ENCODE peak calls at places on chromosomes 1 and 21, in five cellular contexts. Y is IMR-90, Q is tibial artery, M is neural progenitor cell, W is ovary. L is an unnamed sample. For H3K27me3, the result is how much of the 10 kb centered on the place peaks cover.

GRCh38 chr1:94713472-94714141 is 106.5 kb upstream of the SLC44A3 start:
- DNase-seq in Y (peak), M (no peak), W (peak), Q (peak), L (peak)

GRCh38 chr1:235075121-235075954 is 53.3 kb downstream of the TOMM20 start:
- DNase-seq in Q (peak), M (no peak), W (peak), Y (peak), L (peak)

GRCh38 chr1:200468264-200469001 is 58.6 kb upstream of the ZNF281 start:
- DNase-seq in Y (peak), M (no peak), Q (no peak), W (no peak), L (no peak)

GRCh38 chr1:229119161-229119560 is 151.8 kb upstream of the RAB4A start:
- DNase-seq in W (no peak), Q (no peak), M (no peak), Y (no peak), L (no peak)

GRCh38 chr1:168087696-168088095 is 49.0 kb downstream of the GPR161 start:
- DNase-seq in M (no peak), Y (no peak), W (no peak), Q (no peak), L (no peak)

GRCh38 chr1:65141918-65142317 is 6.1 kb upstream of the AK4 start:
- DNase-seq in Y (no peak), Q (no peak), W (no peak), M (no peak), L (no peak)

GRCh38 chr1:99645699-99646531 is at the start of gene PALMD:
- DNase-seq in M (peak), Y (peak), Q (no peak), W (peak), L (peak)

GRCh38 chr1:14968251-14968812 is 185.2 kb upstream of the TMEM51 start:
- DNase-seq in M (peak), W (peak), Y (peak), Q (peak), L (peak)

GRCh38 chr1:197526736-197527371 is 248.4 kb downstream of the DENND1B start:
- DNase-seq in Y (peak), M (peak), W (no peak), Q (no peak), L (no peak)

GRCh38 chr1:26705788-26706237 is 10.0 kb downstream of the ARID1A start:
- DNase-seq in M (no peak), Q (no peak), W (no peak), Y (peak), L (no peak)

GRCh38 chr1:151157067-151157531 is 650 bp downstream of the TNFAIP8L2 start:
- DNase-seq in W (no peak), Q (no peak), Y (no peak), M (no peak), L (no peak)

GRCh38 chr21:41241341-41241740 is 73.4 kb downstream of the BACE2 start:
- DNase-seq in Q (no peak), M (no peak), Y (no peak), W (no peak), L (no peak)

GRCh38 chr1:8025671-8026144 is 401 bp downstream of the ERRFI1 start:
- DNase-seq in Q (no peak), Y (no peak), M (no peak), W (no peak), L (no peak)

GRCh38 chr1:8026153-8026975 is at the start of gene ERRFI1:
- DNase-seq in W (peak), M (peak), Q (peak), Y (peak), L (peak)

GRCh38 chr1:8027748-8028631 is 1.9 kb upstream of the ERRFI1 start:
- DNase-seq in Q (no peak), Y (peak), M (no peak), W (no peak), L (no peak)

GRCh38 chr1:8025061-8025670 is 943 bp downstream of the ERRFI1 start:
- DNase-seq in W (no peak), M (peak), Q (no peak), Y (no peak), L (no peak)

DNA sequence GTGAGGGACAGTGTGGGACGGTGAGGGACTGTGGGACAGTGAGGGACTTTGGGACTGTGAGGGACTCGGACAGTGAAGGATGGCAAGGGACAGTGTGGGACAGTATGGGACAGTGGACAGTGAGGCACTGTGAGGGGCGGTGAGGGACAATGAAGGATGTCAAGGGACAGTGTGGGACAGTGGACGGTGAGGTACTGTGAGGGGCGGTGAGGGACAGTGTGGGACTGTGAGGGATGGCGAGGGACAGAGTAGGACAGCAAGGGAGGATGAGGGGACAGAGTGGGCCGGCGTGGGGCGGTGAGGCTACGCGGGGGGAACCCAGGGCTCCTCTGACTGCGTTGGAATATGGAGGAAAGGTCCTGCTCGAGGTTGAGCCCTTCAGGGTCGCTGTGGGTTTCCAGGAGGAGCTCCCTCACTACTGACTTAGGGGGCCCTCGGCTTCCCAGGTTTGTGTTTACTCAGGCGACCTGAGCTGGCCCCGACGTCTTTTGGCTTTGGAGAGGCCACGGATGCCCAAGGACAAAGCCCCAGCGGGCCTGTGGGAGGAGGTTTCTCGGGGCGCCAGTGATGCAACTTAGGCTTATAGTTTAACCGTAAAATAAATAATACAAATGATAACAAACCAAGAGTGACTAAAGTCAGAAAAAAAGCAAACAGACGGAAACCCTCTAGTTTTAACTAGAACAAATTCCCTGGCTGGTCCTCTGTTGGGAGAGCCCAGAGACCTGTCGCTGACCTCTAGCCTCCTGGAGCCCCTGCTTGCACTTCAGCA is 1.1 kb upstream of the ERRFI1 start:
- DNase-seq in Q (peak), W (peak), Y (peak), M (peak), L (no peak)
- H3K27ac ChIP-seq in Q (peak), W (peak), Y (peak), M (no peak), L (peak)

DNA sequence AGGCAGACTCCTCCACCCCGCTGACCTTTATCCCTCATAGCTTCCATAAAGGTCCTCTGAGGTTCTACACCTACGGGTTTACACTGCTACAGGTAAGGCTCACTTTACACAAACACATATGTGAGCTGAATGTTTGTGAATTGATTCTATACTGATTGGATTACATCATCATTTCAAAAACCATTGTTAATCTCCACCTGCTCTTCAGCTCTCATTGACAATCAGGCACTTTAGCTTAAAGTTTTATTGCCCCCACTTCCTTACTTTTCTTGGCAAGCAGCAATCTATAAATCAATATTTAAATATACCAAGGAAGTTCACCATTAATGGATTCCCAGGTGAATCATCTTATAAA is 12.9 kb upstream of the RGS16 start:
- DNase-seq in W (no peak), M (no peak), Q (no peak), Y (no peak), L (no peak)
- H3K27me3 ChIP-seq in W (under half), M (under half), Q (under half), Y (under half), L (under half)

DNA sequence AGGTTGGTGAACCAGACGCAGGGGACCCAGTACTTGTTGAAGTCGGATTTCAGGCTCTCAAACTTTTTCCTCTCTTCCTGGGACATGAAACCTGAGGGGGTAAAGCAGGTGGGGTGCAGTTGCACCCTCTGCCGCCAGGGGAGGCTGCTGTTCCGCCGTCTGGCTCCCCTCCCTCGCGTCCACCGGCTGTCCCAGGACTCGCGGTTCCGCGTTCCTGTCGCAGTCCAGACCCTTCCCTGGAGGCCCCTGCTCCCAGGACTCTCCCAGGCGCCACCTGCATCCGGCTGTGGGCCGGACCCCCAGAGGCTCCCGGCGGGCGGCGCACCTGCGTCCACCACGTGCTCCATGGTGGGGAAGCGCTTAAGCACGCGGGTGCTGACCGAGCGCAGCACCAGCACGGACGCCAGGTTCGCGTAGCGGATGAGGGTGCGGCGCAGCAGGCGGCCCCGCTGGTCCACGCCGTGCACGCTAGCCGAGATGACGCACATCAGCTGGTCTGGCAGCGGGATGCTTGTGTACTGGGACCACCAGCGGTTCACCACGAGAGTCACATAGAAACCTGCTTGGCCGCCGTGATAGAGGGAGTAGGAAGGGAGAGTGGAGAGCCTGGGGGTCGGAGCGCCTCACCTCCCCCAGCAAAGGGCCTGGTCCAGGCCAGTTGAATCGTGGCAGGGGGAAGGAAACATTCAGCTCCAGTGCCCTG is 1.7 kb downstream of the BEST4 start:
- DNase-seq in M (peak), Q (peak), W (peak), Y (peak), L (peak)
- H3K27ac ChIP-seq in M (no peak), Q (peak), W (peak), Y (no peak), L (peak)

GRCh38 chr1:187848321-187848720 is 1019.6 kb downstream of the PLA2G4A start:
- DNase-seq in Q (no peak), Y (peak), M (no peak), W (no peak), L (no peak)
- H3K27me3 ChIP-seq in Q (under half), Y (under half), M (under half), W (under half), L (under half)

DNA sequence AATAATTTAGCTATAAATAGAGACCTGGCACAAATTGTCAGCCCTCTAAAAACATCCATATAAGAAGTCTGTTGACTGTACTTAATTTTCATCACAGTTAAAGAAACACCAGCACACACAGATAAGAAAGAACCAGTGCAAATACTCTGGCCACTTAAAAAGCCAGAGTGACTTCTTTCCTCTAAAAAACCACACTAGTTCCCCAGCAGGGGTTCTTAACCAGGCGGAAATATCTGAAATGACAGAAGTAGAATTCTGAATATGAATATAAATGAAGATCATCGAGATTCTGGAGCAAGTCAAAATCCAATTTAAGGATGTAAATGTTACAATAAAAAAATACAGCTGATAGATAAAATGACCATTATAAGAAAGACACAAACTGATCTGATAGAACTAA is 870.6 kb upstream of the ADGRL4 start:
- DNase-seq in W (no peak), Y (no peak), M (no peak), Q (no peak), L (no peak)
- H3K27ac ChIP-seq in W (no peak), Y (no peak), M (no peak), Q (no peak), L (no peak)

GRCh38 chr1:20730690-20731056 is 1.8 kb downstream of the SH2D5 start:
- DNase-seq in M (no peak), Y (no peak), W (no peak), Q (no peak), L (no peak)
- H3K27me3 ChIP-seq in M (half or more), Y (under half), W (under half), Q (under half), L (under half)

L was measured in heart right ventricle.